ENCODE peak calls at places on chromosomes 2 and 18, in four cellular contexts. A is heart left ventricle, P is PC-9, K is fibroblast of lung. G is an unnamed sample.

GRCh38 chr2:86788881-86789686 is 1.6 kb downstream of the CD8A start:
- DNase-seq in P (no peak), K (no peak), A (peak), G (no peak)

GRCh38 chr18:23528580-23529472 is 25.5 kb downstream of the RMC1 start:
- DNase-seq in P (no peak), A (peak), K (peak), G (no peak)

GRCh38 chr2:145752091-145752806 is 1232.3 kb upstream of the ZEB2 start:
- DNase-seq in A (no peak), P (no peak), K (peak), G (no peak)

GRCh38 chr2:60438653-60439052 is 114.8 kb downstream of the BCL11A start:
- DNase-seq in P (no peak), A (no peak), K (no peak), G (no peak)

GRCh38 chr2:10774394-10774793 is 38.2 kb downstream of the PDIA6 start:
- DNase-seq in K (no peak), A (peak), P (no peak), G (no peak)

GRCh38 chr18:31230495-31230894 is 67.8 kb upstream of the DSC1 start:
- DNase-seq in A (no peak), K (peak), P (peak), G (no peak)

GRCh38 chr2:158634627-158635026 is 160.5 kb upstream of the DAPL1 start:
- DNase-seq in K (no peak), P (no peak), A (no peak), G (no peak)

GRCh38 chr2:189570565-189570964 is 10.0 kb downstream of the SLC40A1 start:
- DNase-seq in P (no peak), A (no peak), K (peak), G (no peak)

GRCh38 chr2:9800975-9801723 is 42.1 kb upstream of the TAF1B start:
- DNase-seq in K (peak), P (peak), A (peak), G (no peak)

GRCh38 chr2:240204431-240205276 is 64.2 kb upstream of the OTOS start:
- DNase-seq in P (no peak), A (no peak), K (no peak), G (no peak)

GRCh38 chr2:46187112-46187618 is 110.0 kb upstream of the EPAS1 start:
- DNase-seq in P (no peak), K (peak), A (peak), G (no peak)

GRCh38 chr2:165743442-165743841 is 50.6 kb downstream of the GALNT3 start:
- DNase-seq in P (no peak), K (no peak), A (no peak), G (no peak)
- H3K27ac ChIP-seq in P (no peak), K (no peak), A (no peak), G (no peak)

DNA sequence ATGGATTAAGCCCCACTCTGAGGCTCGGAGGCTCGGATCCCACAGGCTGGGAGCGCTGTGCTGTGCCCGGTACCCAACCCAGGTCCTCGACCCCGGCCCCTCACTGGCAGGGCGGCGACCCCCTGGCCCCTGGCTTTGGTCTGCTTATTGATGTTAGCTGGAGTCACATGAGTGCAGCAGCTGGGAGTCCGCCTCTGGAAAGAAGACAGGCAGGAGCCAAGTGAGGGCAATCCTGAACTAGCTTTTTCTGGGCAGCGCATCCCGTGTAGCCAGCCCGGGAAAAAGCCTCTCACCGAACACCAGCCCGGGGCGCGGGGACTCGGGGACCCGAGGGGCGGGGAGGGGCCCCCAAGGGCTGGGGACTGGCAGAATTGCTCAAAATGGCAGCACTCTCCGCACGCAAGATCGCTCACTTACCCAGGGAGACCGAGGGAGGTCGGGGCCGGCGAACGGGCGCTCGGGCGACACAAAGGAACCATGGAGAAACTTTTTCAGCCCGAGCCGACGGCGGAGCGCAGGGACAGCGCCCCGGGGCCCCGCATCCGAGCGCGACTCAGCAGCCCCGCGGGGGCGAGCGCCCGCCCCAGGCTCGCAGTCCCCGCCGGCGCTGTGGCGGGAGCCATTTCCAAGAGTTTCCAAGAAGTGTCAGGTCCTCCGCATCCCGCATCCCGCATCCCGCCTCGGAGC is 566 bp downstream of the TMEM200C start:
- DNase-seq in K (peak), A (no peak), P (no peak), G (peak)
- H3K27ac ChIP-seq in K (no peak), A (peak), P (no peak), G (no peak)

DNA sequence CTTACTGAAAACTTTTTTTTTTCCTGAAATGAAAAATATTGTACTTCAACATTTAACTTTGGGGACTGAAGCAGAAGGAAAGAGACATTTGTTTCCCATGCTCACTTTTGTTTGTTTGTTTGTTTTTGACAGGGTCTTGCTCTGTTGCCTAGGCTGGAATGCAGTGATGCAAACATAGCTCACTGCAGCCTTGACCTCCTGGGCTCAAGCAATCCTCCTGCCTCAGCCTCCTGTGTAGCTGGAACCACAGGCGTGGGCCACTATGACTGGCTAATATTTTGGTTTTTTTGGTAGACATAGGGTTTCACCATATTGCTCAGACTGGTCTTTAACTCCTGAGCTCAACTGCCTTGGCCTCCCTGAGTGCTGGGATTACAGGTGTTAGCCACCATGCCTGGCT is 70.9 kb upstream of the SPTBN1 start:
- DNase-seq in K (no peak), P (no peak), A (no peak), G (no peak)
- H3K27ac ChIP-seq in K (no peak), P (no peak), A (peak), G (peak)

GRCh38 chr2:109439315-109439714 is 174.5 kb downstream of the SEPTIN10 start:
- DNase-seq in P (no peak), K (no peak), A (no peak), G (no peak)
- H3K27ac ChIP-seq in P (no peak), K (no peak), A (no peak), G (no peak)

G was measured in substantia nigra.